ENCODE peak calls at places on chromosomes 16 and 17, in five cellular contexts. B is heart right ventricle, I is sigmoid colon, Y is MM.1S, A is adrenal gland. Q is an unnamed sample.

GRCh38 chr17:57861000-57861736 is 11.3 kb upstream of the MRPS23 start:
- DNase-seq in Y (peak; percentile 55), B (peak; percentile 56), A (peak; percentile 91), I (peak; percentile 85), Q (no peak)

GRCh38 chr17:8732406-8733065 is 12.1 kb downstream of the CCDC42 start:
- DNase-seq in A (no peak), B (no peak), I (no peak), Y (peak; percentile 52), Q (no peak)

GRCh38 chr16:74083582-74083981 is 213.0 kb upstream of the PSMD7 start:
- DNase-seq in B (no peak), Y (no peak), I (no peak), A (no peak), Q (no peak)

GRCh38 chr17:18140648-18141047 is 32.1 kb downstream of the MYO15A start:
- DNase-seq in I (no peak), A (no peak), Y (peak; percentile 4), B (no peak), Q (no peak)

GRCh38 chr17:63488851-63489250 is 12.0 kb downstream of the ACE start:
- DNase-seq in Y (no peak), A (no peak), B (no peak), I (no peak), Q (no peak)

GRCh38 chr16:49598386-49599170 is 225.0 kb downstream of the C16orf78 start:
- DNase-seq in I (peak; percentile 37), B (no peak), Y (peak; percentile 88), A (no peak), Q (peak; percentile 40)

GRCh38 chr16:54687043-54687655 is 243.5 kb upstream of the IRX5 start:
- DNase-seq in B (no peak), Y (no peak), I (no peak), A (no peak), Q (no peak)

GRCh38 chr17:46003907-46004748 is 5.1 kb downstream of the STH start:
- DNase-seq in I (peak; percentile 76), Y (no peak), A (peak; percentile 83), B (peak; percentile 56), Q (no peak)

GRCh38 chr16:85657267-85657650 is 31.5 kb downstream of the GINS2 start:
- DNase-seq in B (no peak), Y (no peak), A (no peak), I (no peak), Q (no peak)

GRCh38 chr17:58630883-58631522 is 60.8 kb downstream of the TEX14 start:
- DNase-seq in I (peak; percentile 73), B (no peak), A (peak; percentile 47), Y (no peak), Q (peak; percentile 75)

GRCh38 chr16:53743149-53743566 is 39.2 kb downstream of the FTO start:
- DNase-seq in I (no peak), A (no peak), Y (no peak), B (no peak), Q (no peak)

GRCh38 chr16:84941916-84942315 is 69.4 kb downstream of the ZDHHC7 start:
- DNase-seq in I (no peak), Y (no peak), B (no peak), A (peak; percentile 85), Q (no peak)

GRCh38 chr16:81445926-81446317 is 1.3 kb downstream of the CMIP start:
- DNase-seq in A (peak; percentile 40), I (no peak), Y (no peak), B (no peak), Q (no peak)

GRCh38 chr16:86571197-86571915 is 4.7 kb downstream of the FOXC2 start:
- DNase-seq in B (no peak), Y (no peak), A (no peak), I (no peak), Q (no peak)

GRCh38 chr17:14080847-14081251 is 11.5 kb downstream of the COX10 start:
- DNase-seq in I (no peak), Y (no peak), B (no peak), A (peak; percentile 13), Q (no peak)

GRCh38 chr16:27359051-27359450 is 42.9 kb upstream of the IL21R start:
- DNase-seq in A (no peak), I (no peak), B (no peak), Y (no peak), Q (no peak)

GRCh38 chr17:376936-377863 is 24.6 kb upstream of the RPH3AL start:
- DNase-seq in I (no peak), Y (no peak), A (no peak), B (peak; percentile 54), Q (no peak)

GRCh38 chr16:53780051-53780450 is 76.1 kb downstream of the FTO start:
- DNase-seq in I (no peak), B (no peak), A (no peak), Y (no peak), Q (no peak)

GRCh38 chr17:2837147-2837561 is 40.9 kb downstream of the RAP1GAP2 start:
- DNase-seq in I (no peak), Y (peak; percentile 66), A (no peak), B (no peak), Q (peak; percentile 50)

GRCh38 chr17:62562656-62563055 is 64.8 kb upstream of the MRC2 start:
- DNase-seq in I (no peak), A (peak; percentile 41), Y (no peak), B (no peak), Q (no peak)

GRCh38 chr16:29644338-29644857 is 18.6 kb upstream of the SPN start:
- DNase-seq in B (no peak), Y (no peak), A (no peak), I (no peak), Q (peak; percentile 78)

GRCh38 chr17:7849185-7850117 is 5.4 kb upstream of the TMEM88 start:
- DNase-seq in Y (no peak), B (no peak), I (peak; percentile 59), A (no peak), Q (no peak)

GRCh38 chr17:8832711-8833352 is 33.7 kb upstream of the MFSD6L start:
- DNase-seq in I (no peak), B (peak; percentile 31), A (no peak), Y (no peak), Q (peak; percentile 37)

GRCh38 chr17:71528210-71528609 is 592.6 kb upstream of the SOX9 start:
- DNase-seq in A (no peak), B (no peak), I (no peak), Y (no peak), Q (no peak)

DNA sequence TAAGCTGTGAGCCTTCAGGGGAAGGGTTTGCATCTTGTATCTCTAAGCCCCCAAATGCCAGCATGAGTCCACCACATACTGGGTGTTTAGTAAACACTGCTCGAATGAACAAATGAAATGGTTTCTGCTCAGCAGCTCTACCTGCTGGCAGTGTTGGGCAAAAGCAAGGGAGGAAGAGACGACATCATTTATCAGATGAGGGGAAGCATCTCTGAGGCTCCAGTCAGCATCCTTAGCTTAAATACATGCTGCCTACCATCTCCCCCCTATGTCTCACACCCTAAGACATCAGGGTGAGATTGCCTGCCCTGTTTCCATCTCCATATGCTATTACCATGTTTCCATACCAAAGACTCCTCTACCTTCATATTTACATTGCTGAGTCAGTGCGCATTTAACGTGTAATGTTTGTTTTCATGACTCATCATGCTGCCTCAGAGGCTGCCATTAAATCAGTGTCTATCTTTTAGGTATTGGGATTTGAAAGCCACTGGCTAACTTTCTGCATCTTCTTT is 379.8 kb downstream of the UTP18 start:
- DNase-seq in A (peak; percentile 2), B (no peak), Y (no peak), I (no peak), Q (no peak)
- TF ChIP-seq CTCF in A (peak; percentile 20), B (peak; percentile 44), Y (peak; percentile 38), I (no peak), Q (peak; percentile 58)

GRCh38 chr17:6657633-6658287 is 6.2 kb downstream of the C17orf100 start:
- DNase-seq in Y (no peak), B (no peak), A (no peak), I (no peak), Q (no peak)

GRCh38 chr17:6660101-6660500 is 8.5 kb downstream of the C17orf100 start:
- DNase-seq in I (no peak), A (no peak), B (no peak), Y (no peak), Q (no peak)

GRCh38 chr17:6660765-6661463 is 9.4 kb downstream of the C17orf100 start:
- DNase-seq in I (no peak), B (no peak), Y (no peak), A (no peak), Q (peak; percentile 39)

GRCh38 chr17:6651483-6652452 is at the start of the genes C17orf100 and MED31:
- DNase-seq in A (peak; percentile 98), I (peak; percentile 97), Y (peak; percentile 94), B (peak; percentile 97), Q (peak; percentile 92)

DNA sequence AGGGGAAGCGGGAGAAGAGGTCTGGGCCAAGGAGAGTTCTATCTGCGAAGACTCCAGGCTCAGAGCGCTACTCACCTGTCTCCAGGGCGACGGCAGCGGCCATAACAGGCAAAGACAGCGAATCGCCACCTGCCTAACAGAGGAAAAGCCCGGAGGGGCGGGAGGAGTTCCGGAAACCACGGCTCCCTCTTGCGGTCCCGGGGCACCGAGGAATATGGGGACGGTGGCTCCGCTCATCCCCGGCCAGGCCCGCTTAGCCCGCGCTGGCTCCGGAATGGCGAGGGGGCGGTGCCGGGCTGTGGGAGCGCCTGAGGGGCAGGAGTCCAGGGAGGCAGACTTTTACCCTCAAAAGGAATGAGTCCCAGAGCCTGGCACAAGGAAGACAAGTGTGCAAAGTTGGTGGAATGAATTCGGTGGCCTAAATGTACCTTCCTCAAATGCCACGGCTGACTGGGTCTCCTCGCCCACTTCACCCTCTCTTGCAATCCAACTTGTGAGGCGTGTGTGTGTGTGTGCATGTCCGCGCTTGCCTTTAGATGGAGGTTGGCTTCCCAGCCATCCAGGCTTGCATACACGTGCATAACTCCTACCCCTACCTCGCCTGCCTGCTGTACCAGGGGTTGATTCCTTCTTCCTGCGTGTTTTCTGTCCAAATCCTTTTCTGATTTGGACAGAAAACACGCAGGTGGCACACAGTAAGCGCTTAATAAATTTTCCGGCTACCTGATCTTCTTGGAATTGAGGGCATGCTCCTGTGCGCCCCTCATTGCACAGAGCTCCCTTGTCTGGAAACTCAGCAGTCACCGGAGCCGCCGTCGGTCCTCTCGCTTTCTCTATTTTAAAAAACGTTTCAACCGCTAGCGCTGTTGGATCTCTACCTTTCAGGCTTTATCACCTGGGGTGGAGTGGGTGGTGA is 3.5 kb downstream of the C17orf100 start:
- DNase-seq in A (no peak), I (no peak), B (no peak), Y (no peak), Q (no peak)
- H3K4me3 ChIP-seq in A (no peak overlapping the region), I (no peak overlapping the region), B (peak overlapping the region; percentile 32), Y (no peak overlapping the region), Q (peak overlapping the region; percentile 50)

GRCh38 chr17:41885733-41886132 is 20.5 kb upstream of the KLHL11 start:
- DNase-seq in A (no peak), I (no peak), B (no peak), Y (no peak), Q (no peak)

GRCh38 chr17:41882756-41883155 is 17.5 kb upstream of the KLHL11 start:
- DNase-seq in A (no peak), B (no peak), I (no peak), Y (no peak), Q (no peak)

DNA sequence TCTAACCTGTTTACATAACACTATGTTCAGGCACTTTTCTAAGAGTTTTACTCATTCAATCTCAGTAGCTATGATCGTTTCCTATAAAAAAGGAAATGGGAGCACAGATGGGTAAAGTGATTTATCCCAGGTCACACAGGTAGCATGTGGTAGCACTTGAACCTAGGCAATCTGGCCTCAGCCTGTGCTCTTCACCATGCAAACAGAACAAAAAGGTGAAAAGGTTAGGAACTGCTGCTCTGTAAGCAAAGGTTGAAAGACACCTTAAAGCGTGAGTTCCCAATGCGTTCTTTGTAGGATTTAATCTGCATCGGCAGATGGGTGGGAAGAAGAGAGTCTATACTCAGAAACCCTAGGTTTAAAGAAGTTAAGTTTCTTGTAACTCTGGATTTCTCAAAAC is 14.9 kb upstream of the KLHL11 start:
- DNase-seq in A (no peak), Y (no peak), B (no peak), I (no peak), Q (no peak)
- H3K36me3 ChIP-seq in A (no peaks in the 10 kb centered on the region), Y (peaks cover 10% of the 10 kb centered on the region), B (peaks cover 88% of the 10 kb centered on the region), I (peaks cover 40% of the 10 kb centered on the region), Q (peaks cover 21% of the 10 kb centered on the region)

GRCh38 chr16:4270595-4270994 is 2.2 kb downstream of the TFAP4 start:
- DNase-seq in B (no peak), A (no peak), I (no peak), Y (no peak), Q (no peak)
- TF ChIP-seq CTCF in B (no peak), A (no peak), I (no peak), Y (no peak), Q (no peak)